ENCODE peak calls at places on chromosomes 11 and 22, in ten cellular contexts. H is ecto neural progenitor cell; V is A172; D is AG20443; W is adrenal gland; U is EH; G is HCEC 1CT; E is SHP77; A is stimulated activated naive CD8-positive, alpha-beta T cell treated with anti-CD3 and anti-CD28 coated beads, Interleukin-15, amount 100 ng/mL, for 72 hours; X is stimulated activated CD4-positive, alpha-beta T cell treated with anti-CD3 and anti-CD28 coated beads, Interleukin-1b, Interleukin-23, amount 100 ng/mL, for 24 hours. Z is an unnamed sample.
A peak's percentile ranks its signal among the peaks of the same experiment; 100 is the strongest.

GRCh38 chr11:133921513-133921912 is 35.3 kb downstream of the IGSF9B start:
- DNase-seq in H (no peak), V (no peak), D (no peak), W (no peak), U (no peak), G (no peak), E (no peak), A (no peak), X (no peak), Z (no peak)

GRCh38 chr11:63666874-63667273 is 4.3 kb downstream of the ATL3 start:
- DNase-seq in H (no peak), V (no peak), D (no peak), W (no peak), U (peak; percentile 73), G (peak; percentile 89), E (no peak), A (no peak), X (no peak), Z (no peak)

GRCh38 chr11:77697865-77698264 is 60.3 kb upstream of the CLNS1A start:
- DNase-seq in H (no peak), V (no peak), D (no peak), W (no peak), U (no peak), G (no peak), E (no peak), A (no peak), X (no peak), Z (no peak)

GRCh38 chr22:46681010-46681409 is 57.0 kb downstream of the CERK start:
- DNase-seq in H (no peak), V (no peak), D (no peak), W (no peak), U (no peak), G (no peak), E (peak; percentile 39), A (peak; percentile 32), X (no peak), Z (no peak)

GRCh38 chr11:79139900-79140299 is 300.9 kb downstream of the TENM4 start:
- DNase-seq in H (no peak), V (no peak), D (no peak), W (no peak), U (no peak), G (no peak), E (no peak), A (no peak), X (no peak), Z (no peak)

GRCh38 chr11:119671048-119671447 is 58.0 kb downstream of the NECTIN1 start:
- DNase-seq in H (no peak), V (no peak), D (peak; percentile 77), W (peak; percentile 74), U (peak; percentile 70), G (peak; percentile 85), E (peak; percentile 73), A (no peak), X (no peak), Z (no peak)

GRCh38 chr11:68980776-68981065 is at the start of gene MRGPRD:
- DNase-seq in H (no peak), V (no peak), D (no peak), W (no peak), U (no peak), G (no peak), E (no peak), A (no peak), X (no peak), Z (no peak)

GRCh38 chr11:116853461-116854073 is 16.1 kb upstream of the APOA1 start:
- DNase-seq in H (no peak), V (peak; percentile 94), D (peak; percentile 86), W (no peak), U (peak; percentile 96), G (peak; percentile 98), E (no peak), A (peak; percentile 56), X (no peak), Z (no peak)

GRCh38 chr11:119845756-119846155 is 116.8 kb upstream of the NECTIN1 start:
- DNase-seq in H (no peak), V (no peak), D (no peak), W (no peak), U (no peak), G (no peak), E (no peak), A (no peak), X (no peak), Z (no peak)

GRCh38 chr11:125926682-125927081 is 19.2 kb upstream of the VSIG10L2 start:
- DNase-seq in H (no peak), V (no peak), D (no peak), W (no peak), U (no peak), G (no peak), E (no peak), A (no peak), X (no peak), Z (peak; percentile 34)

Z was measured in type B pancreatic cell.